ENCODE peak calls at places on chromosomes 16 and 17, in seven cellular contexts. T, F, Z, V, B, W and N are unnamed samples.

GRCh38 chr17:48752399-48753288 is 24.1 kb upstream of the HOXB13 start:
- DNase-seq in T (no peak), B (no peak), F (no peak), Z (no peak), W (no peak), V (no peak), N (no peak)

GRCh38 chr16:82704369-82704768 is 77.6 kb downstream of the CDH13 start:
- DNase-seq in F (no peak), Z (no peak), W (no peak), B (no peak), V (no peak), T (no peak), N (no peak)

GRCh38 chr16:68792465-68793324 is 50.6 kb upstream of the TANGO6 start:
- DNase-seq in V (no peak), T (peak), B (no peak), F (no peak), W (peak), Z (no peak), N (no peak)

GRCh38 chr17:2157081-2157480 is 102.2 kb downstream of the HIC1 start:
- DNase-seq in F (no peak), Z (no peak), T (no peak), V (no peak), W (peak), B (no peak), N (no peak)

GRCh38 chr17:41687828-41688640 is 651 bp upstream of the EIF1 start:
- DNase-seq in F (no peak), W (no peak), V (no peak), T (peak), Z (peak), B (peak), N (no peak)

GRCh38 chr17:10270258-10270657 is 71.9 kb upstream of the GAS7 start:
- DNase-seq in F (no peak), W (no peak), T (no peak), B (no peak), Z (no peak), V (no peak), N (no peak)

GRCh38 chr17:32492648-32493289 is 6.0 kb downstream of the CDK5R1 start:
- DNase-seq in F (no peak), Z (no peak), V (peak), W (no peak), T (no peak), B (no peak), N (no peak)

GRCh38 chr17:31807846-31808245 is 51.2 kb downstream of the COPRS start:
- DNase-seq in W (no peak), T (no peak), V (no peak), F (no peak), B (no peak), Z (no peak), N (no peak)

DNA sequence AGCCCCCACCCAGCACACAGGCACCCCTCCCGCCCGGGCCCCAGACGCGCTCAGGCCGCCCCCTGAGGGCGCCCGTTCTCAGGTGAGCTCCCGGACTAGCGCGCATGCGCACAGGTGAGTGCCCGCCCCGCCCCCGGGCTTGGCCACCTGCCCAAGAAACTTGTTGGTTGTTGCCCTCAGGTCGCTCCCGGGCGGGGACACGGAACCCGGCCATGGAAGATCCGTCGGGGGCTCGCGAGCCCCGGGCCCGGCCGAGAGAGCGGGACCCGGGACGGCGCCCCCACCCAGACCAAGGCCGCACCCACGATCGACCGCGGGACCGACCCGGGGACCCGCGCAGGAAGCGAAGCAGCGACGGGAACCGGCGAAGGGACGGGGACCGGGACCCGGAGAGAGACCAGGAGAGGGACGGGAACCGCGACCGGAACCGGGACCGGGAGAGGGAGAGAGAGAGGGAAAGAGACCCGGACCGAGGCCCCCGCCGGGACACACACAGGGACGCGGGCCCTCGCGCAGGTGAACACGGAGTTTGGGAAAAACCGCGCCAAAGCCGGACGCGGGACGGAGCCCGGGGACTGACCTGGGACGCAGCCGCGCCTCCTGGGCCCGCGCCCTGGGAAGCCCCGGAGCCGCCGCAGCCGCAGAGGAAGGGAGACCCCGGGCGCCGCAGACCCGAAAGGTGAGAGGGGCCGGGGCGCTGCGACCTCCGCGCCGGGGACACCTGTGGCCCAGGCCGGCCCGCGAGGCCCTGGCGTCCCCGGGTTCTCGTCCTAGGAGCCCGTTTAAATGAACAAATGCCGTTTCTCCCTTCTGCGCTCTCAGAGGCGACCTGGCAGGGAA is at the start of gene MARVELD3:
- DNase-seq in Z (peak), B (no peak), V (peak), T (peak), W (no peak), F (no peak), N (peak)
- TF ChIP-seq CTCF in Z (no peak), B (no peak), V (no peak), T (peak), W (no peak), F (no peak), N (peak)

GRCh38 chr16:1691276-1691675 is 13.2 kb downstream of the JPT2 start:
- DNase-seq in V (no peak), T (no peak), Z (no peak), W (peak), B (no peak), F (no peak), N (no peak)
- TF ChIP-seq CTCF in V (no peak), T (peak), Z (no peak), W (peak), B (no peak), F (no peak), N (peak)

GRCh38 chr17:54085934-54086333 is 263.2 kb downstream of the KIF2B start:
- DNase-seq in W (no peak), T (peak), Z (no peak), B (no peak), F (no peak), V (no peak), N (no peak)
- TF ChIP-seq CTCF in W (no peak), T (no peak), Z (no peak), B (no peak), F (no peak), V (no peak), N (no peak)

GRCh38 chr16:83887088-83887487 is 11.8 kb upstream of the MLYCD start:
- DNase-seq in T (no peak), V (no peak), W (peak), F (no peak), B (no peak), Z (no peak), N (no peak)
- TF ChIP-seq CTCF in T (peak), V (no peak), W (peak), F (no peak), B (no peak), Z (no peak), N (peak)

DNA sequence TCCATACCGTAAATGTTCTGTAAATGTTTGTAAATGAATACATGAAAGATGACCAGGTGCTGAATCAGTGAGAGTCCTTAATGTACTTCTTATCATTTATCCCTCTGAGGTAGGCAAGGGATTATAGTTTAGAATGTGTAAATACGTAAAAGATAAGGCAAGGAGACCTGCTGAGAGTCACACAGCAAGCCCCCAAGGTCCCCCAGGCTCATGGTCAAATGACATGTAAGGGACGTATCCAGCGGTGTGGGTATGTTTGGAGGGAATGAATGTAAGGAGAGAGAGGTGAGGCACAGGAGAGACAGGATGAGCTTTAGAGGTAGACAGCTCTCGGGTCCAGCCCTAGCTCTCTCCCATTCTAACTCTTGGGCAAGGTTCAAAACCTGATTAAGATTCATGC is 341.8 kb downstream of the WWOX start:
- DNase-seq in B (no peak), F (no peak), Z (no peak), V (no peak), W (no peak), T (no peak), N (no peak)
- TF ChIP-seq CTCF in B (no peak), F (no peak), Z (no peak), V (no peak), W (no peak), T (no peak), N (no peak)

GRCh38 chr17:66214893-66215528 is 14.2 kb downstream of the APOH start:
- DNase-seq in T (no peak), B (no peak), F (no peak), W (no peak), Z (no peak), V (no peak), N (no peak)
- TF ChIP-seq CTCF in T (no peak), B (no peak), F (no peak), W (no peak), Z (no peak), V (no peak), N (no peak)